ENCODE peak calls at places on chromosome 13, in six cellular contexts. C is stimulated activated CD4-positive, alpha-beta T cell treated with anti-CD3 and anti-CD28 coated beads, Interleukin-15, amount 100 ng/mL, for 1 hour; X is upper lobe of right lung; Q is fibroblast of the conjunctiva; L is fibroblast of mammary gland; Z is stimulated activated CD8-positive, alpha-beta memory T cell treated with anti-CD3 and anti-CD28 coated beads, Interleukin-12 subunit alpha, Interleukin-12 subunit beta, amount 100 ng/mL, for 4 hours. Y is an unnamed sample.

GRCh38 chr13:29514720-29515310 is 80.7 kb downstream of the SLC7A1 start:
- DNase-seq in Z (no peak), X (peak), C (no peak), Q (no peak), L (no peak), Y (no peak)

GRCh38 chr13:66503890-66504289 is 726.2 kb downstream of the PCDH9 start:
- DNase-seq in X (no peak), Q (no peak), L (no peak), C (no peak), Z (no peak), Y (no peak)

GRCh38 chr13:78593652-78594494 is 9.5 kb downstream of the POU4F1 start:
- DNase-seq in C (no peak), X (no peak), Z (no peak), L (no peak), Q (no peak), Y (no peak)

GRCh38 chr13:50889317-50889716 is 20.3 kb upstream of the RNASEH2B start:
- DNase-seq in C (no peak), X (no peak), L (no peak), Q (no peak), Z (no peak), Y (no peak)

GRCh38 chr13:112444001-112444311 is 67.8 kb downstream of the SPACA7 start:
- DNase-seq in X (peak), Q (peak), C (no peak), Z (no peak), L (peak), Y (no peak)

GRCh38 chr13:79936368-79937136 is 404.4 kb downstream of the SPRY2 start:
- DNase-seq in C (no peak), Z (no peak), L (peak), Q (peak), X (no peak), Y (no peak)

GRCh38 chr13:21675095-21676007 is 4.5 kb downstream of the FGF9 start:
- DNase-seq in Q (no peak), X (peak), L (no peak), C (no peak), Z (peak), Y (no peak)

GRCh38 chr13:96252903-96253302 is 163.0 kb downstream of the HS6ST3 start:
- DNase-seq in X (no peak), L (no peak), Q (no peak), Z (no peak), C (no peak), Y (no peak)

GRCh38 chr13:93771782-93772181 is 545.2 kb downstream of the GPC6 start:
- DNase-seq in X (no peak), C (no peak), L (peak), Z (no peak), Q (no peak), Y (no peak)

GRCh38 chr13:106424805-106425204 is 110.7 kb downstream of the EFNB2 start:
- DNase-seq in Z (no peak), Q (no peak), L (no peak), C (no peak), X (no peak), Y (no peak)

GRCh38 chr13:52001120-52001731 is 10.0 kb downstream of the ATP7B start:
- DNase-seq in Q (peak), Z (no peak), L (peak), X (no peak), C (no peak), Y (peak)

GRCh38 chr13:81223784-81224501 is 883.0 kb upstream of the SPRY2 start:
- DNase-seq in Q (no peak), C (no peak), X (no peak), Z (no peak), L (no peak), Y (no peak)

GRCh38 chr13:65472336-65472735 is 1757.8 kb downstream of the PCDH9 start:
- DNase-seq in C (no peak), Q (no peak), Z (no peak), L (no peak), X (no peak), Y (no peak)

GRCh38 chr13:112952759-112953541 is 16.1 kb upstream of the MCF2L start:
- DNase-seq in Q (no peak), Z (no peak), X (no peak), L (no peak), C (no peak), Y (no peak)

GRCh38 chr13:76929320-76929719 is 19.0 kb upstream of the ACOD1 start:
- DNase-seq in Q (no peak), L (no peak), Z (no peak), X (no peak), C (no peak), Y (no peak)

GRCh38 chr13:110887955-110888333 is 26.9 kb downstream of the ANKRD10 start:
- DNase-seq in C (no peak), X (no peak), L (no peak), Q (no peak), Z (no peak), Y (no peak)

GRCh38 chr13:44368062-44368591 is 5.5 kb upstream of the SERP2 start:
- DNase-seq in L (peak), X (no peak), Z (no peak), Q (peak), C (no peak), Y (no peak)

Y was measured in GM12864.